ENCODE peak calls at places on chromosomes 12 and 14, in four cellular contexts. J, V, S and R are unnamed samples.

GRCh38 chr12:95943231-95943842 is at the start of gene AMDHD1:
- DNase-seq in J (no peak), V (peak), S (peak), R (peak)

GRCh38 chr14:91223028-91223783 is 21.3 kb downstream of the GPR68 start:
- DNase-seq in J (no peak), V (peak), S (no peak), R (no peak)

GRCh38 chr14:34472706-34473279 is 10.8 kb upstream of the SPTSSA start:
- DNase-seq in J (no peak), V (no peak), S (no peak), R (no peak)

GRCh38 chr12:85866929-85867776 is 6.9 kb upstream of the NTS start:
- DNase-seq in J (peak), V (peak), S (peak), R (peak)

GRCh38 chr12:65557425-65558167 is 266.7 kb upstream of the HMGA2 start:
- DNase-seq in J (no peak), V (no peak), S (no peak), R (no peak)

GRCh38 chr12:19064713-19065112 is 64.8 kb upstream of the PLEKHA5 start:
- DNase-seq in J (no peak), V (no peak), S (no peak), R (no peak)

GRCh38 chr12:109763201-109763841 is 49.7 kb downstream of the FAM222A start:
- DNase-seq in J (no peak), V (peak), S (no peak), R (peak)

GRCh38 chr14:32980178-32980886 is 41.7 kb downstream of the NPAS3 start:
- DNase-seq in J (no peak), V (no peak), S (no peak), R (no peak)

GRCh38 chr12:120474092-120474960 is 4.8 kb upstream of the SRSF9 start:
- DNase-seq in J (peak), V (peak), S (no peak), R (peak)

GRCh38 chr14:68363401-68363800 is 429.5 kb downstream of the ZFP36L1 start:
- DNase-seq in J (no peak), V (no peak), S (no peak), R (peak)

GRCh38 chr14:68366656-68367055 is 426.2 kb downstream of the ZFP36L1 start:
- DNase-seq in J (no peak), V (no peak), S (no peak), R (no peak)

GRCh38 chr14:68365228-68365627 is 427.6 kb downstream of the ZFP36L1 start:
- DNase-seq in J (no peak), V (no peak), S (no peak), R (peak)

GRCh38 chr14:68363841-68364711 is 428.8 kb downstream of the ZFP36L1 start:
- DNase-seq in J (no peak), V (no peak), S (peak), R (peak)

GRCh38 chr14:68364823-68365222 is 428.0 kb downstream of the ZFP36L1 start:
- DNase-seq in J (no peak), V (no peak), S (no peak), R (no peak)
- TF ChIP-seq MYC in J (no peak), V (no peak), S (no peak), R (no peak)

DNA sequence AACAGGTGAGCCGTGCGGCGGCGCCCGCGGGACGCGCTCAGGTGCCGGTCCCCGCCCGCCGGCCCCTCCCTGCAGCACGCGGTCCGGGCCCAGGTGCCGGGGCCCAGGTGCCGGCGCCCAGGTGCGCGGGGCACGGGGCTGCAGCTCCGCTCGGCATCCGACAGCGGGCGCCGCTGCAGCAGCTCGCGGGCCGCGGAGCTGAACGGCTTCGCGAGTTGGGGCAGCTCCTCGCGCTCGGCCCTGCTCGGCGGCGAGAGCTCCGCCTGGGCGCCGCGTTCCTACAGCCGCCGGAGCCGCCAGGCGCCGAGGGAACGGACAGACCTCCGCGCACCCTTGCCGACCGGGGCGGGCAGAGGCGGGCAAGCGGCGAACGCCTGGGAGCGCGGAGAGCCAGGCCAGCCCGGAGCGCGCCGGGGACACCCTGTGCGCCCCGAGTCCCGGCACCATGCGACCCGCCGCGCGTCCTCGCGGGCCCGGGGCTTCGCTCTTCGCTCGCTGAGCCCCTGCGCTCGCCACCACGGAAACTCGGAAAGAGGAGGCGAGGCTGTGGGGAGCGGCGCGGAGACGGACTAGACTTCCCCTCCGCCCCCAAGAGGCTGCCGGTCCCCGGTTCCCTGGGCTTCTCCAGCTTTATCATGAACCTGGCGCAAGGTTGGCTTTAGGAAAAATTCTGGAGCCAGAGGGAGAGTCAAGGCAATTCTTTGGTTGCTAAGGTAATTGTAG is at the start of gene RGS6:
- DNase-seq in J (no peak), V (no peak), S (peak), R (peak)
- TF ChIP-seq MYC in J (no peak), V (no peak), S (no peak), R (no peak)

GRCh38 chr12:45729233-45730115 is at the start of gene ARID2:
- DNase-seq in J (peak), V (peak), S (peak), R (peak)
- TF ChIP-seq MYC in J (no peak), V (peak), S (no peak), R (no peak)

GRCh38 chr12:132030367-132031038 is 80.8 kb downstream of the EP400 start:
- DNase-seq in J (no peak), V (no peak), S (no peak), R (no peak)
- TF ChIP-seq MYC in J (no peak), V (no peak), S (no peak), R (no peak)

GRCh38 chr12:64059685-64060084 is 162.4 kb downstream of the KICS2 start:
- DNase-seq in J (no peak), V (no peak), S (no peak), R (no peak)
- TF ChIP-seq MYC in J (no peak), V (no peak), S (no peak), R (no peak)